ENCODE peak calls at places on chromosome 19, in four cellular contexts. One of them, this sample, is unnamed.

GRCh38 chr19:31659897-31660210 is 310.6 kb upstream of the TSHZ3 start:
- DNase-seq in A549: no peak
- DNase-seq in astrocyte: peak; percentile 70
- DNase-seq in neuronal stem cell: no peak
- DNase-seq in this sample: no peak

GRCh38 chr19:42176990-42177685 is 40.3 kb downstream of the DEDD2 start:
- DNase-seq in astrocyte: peak; percentile 72
- DNase-seq in neuronal stem cell: peak; percentile 83
- DNase-seq in A549: peak; percentile 90
- DNase-seq in this sample: peak; percentile 75

GRCh38 chr19:7287716-7288115 is 6.5 kb downstream of the INSR start:
- DNase-seq in astrocyte: no peak
- DNase-seq in A549: peak; percentile 17
- DNase-seq in neuronal stem cell: no peak
- DNase-seq in this sample: no peak

GRCh38 chr19:13095393-13095784 is 7.3 kb downstream of the LYL1 start:
- DNase-seq in astrocyte: no peak
- DNase-seq in A549: no peak
- DNase-seq in neuronal stem cell: no peak
- DNase-seq in this sample: no peak

GRCh38 chr19:3207466-3208242 is 16.8 kb upstream of the CELF5 start:
- DNase-seq in astrocyte: no peak
- DNase-seq in A549: no peak
- DNase-seq in neuronal stem cell: no peak
- DNase-seq in this sample: no peak

GRCh38 chr19:2627319-2627829 is 75.1 kb downstream of the GNG7 start:
- DNase-seq in astrocyte: peak; percentile 97
- DNase-seq in A549: peak; percentile 81
- DNase-seq in neuronal stem cell: no peak
- DNase-seq in this sample: peak; percentile 64

GRCh38 chr19:44587863-44588752 is 25.3 kb upstream of the IGSF23 start:
- DNase-seq in astrocyte: peak; percentile 95
- DNase-seq in neuronal stem cell: no peak
- DNase-seq in A549: peak; percentile 84
- DNase-seq in this sample: peak; percentile 99

GRCh38 chr19:5536337-5536894 is 31.3 kb downstream of the TINCR start:
- DNase-seq in astrocyte: peak; percentile 54
- DNase-seq in A549: peak; percentile 23
- DNase-seq in neuronal stem cell: peak; percentile 85
- DNase-seq in this sample: peak; percentile 63

GRCh38 chr19:18943465-18943864 is 2.4 kb upstream of the HOMER3 start:
- DNase-seq in neuronal stem cell: no peak
- DNase-seq in A549: no peak
- DNase-seq in astrocyte: no peak
- DNase-seq in this sample: no peak

GRCh38 chr19:10826236-10826635 is 9.8 kb downstream of the TMED1 start:
- DNase-seq in neuronal stem cell: no peak
- DNase-seq in A549: no peak
- DNase-seq in astrocyte: no peak
- DNase-seq in this sample: no peak

DNA sequence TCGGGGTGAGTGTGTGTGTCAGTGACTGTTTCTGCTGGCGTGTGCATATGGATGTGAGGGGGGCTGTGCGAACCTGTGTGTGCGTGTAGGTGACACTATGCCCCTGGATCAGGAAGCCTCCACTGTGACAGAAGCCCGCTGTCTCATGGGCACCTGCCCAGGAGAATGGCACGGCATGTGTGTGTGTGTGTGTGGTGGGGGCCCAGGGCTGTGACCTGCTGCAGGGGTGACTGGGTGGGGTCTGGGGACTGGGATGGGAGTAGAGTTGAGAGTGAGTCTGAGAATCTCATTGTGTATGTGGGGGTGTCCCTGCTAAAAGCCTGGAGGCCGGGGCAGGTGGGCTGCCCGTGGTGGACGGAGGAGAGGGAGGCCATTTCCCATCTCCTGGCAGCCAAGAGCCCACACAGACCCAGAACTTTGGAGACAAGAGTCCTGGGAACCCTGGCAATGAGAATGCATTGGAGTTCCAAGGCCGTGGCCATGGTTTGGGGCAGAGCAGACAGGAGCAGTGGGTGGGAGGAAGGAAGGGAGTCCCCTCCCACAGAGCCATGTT is 6.4 kb upstream of the TPM4 start:
- DNase-seq in astrocyte: no peak
- DNase-seq in neuronal stem cell: no peak
- DNase-seq in A549: no peak
- DNase-seq in this sample: no peak
- H3K9me3 ChIP-seq in astrocyte: no peaks in the 10 kb centered on the region
- H3K9me3 ChIP-seq in neuronal stem cell: no peaks in the 10 kb centered on the region
- H3K9me3 ChIP-seq in A549: no peaks in the 10 kb centered on the region
- H3K9me3 ChIP-seq in this sample: no peaks in the 10 kb centered on the region

GRCh38 chr19:27675771-27676170 is 1537.2 kb downstream of the UQCRFS1 start:
- DNase-seq in astrocyte: no peak
- DNase-seq in A549: no peak
- DNase-seq in neuronal stem cell: no peak
- DNase-seq in this sample: no peak

GRCh38 chr19:27676877-27677276 is 1536.1 kb downstream of the UQCRFS1 start:
- DNase-seq in astrocyte: no peak
- DNase-seq in A549: no peak
- DNase-seq in neuronal stem cell: no peak
- DNase-seq in this sample: no peak

GRCh38 chr19:27674701-27675100 is 1538.2 kb downstream of the UQCRFS1 start:
- DNase-seq in A549: no peak
- DNase-seq in astrocyte: no peak
- DNase-seq in neuronal stem cell: no peak
- DNase-seq in this sample: no peak

GRCh38 chr19:27673986-27674385 is 1539.0 kb downstream of the UQCRFS1 start:
- DNase-seq in astrocyte: no peak
- DNase-seq in A549: no peak
- DNase-seq in neuronal stem cell: no peak
- DNase-seq in this sample: no peak

GRCh38 chr19:27676334-27676733 is 1536.6 kb downstream of the UQCRFS1 start:
- DNase-seq in astrocyte: no peak
- DNase-seq in A549: no peak
- DNase-seq in neuronal stem cell: no peak
- DNase-seq in this sample: no peak
- H3K9me3 ChIP-seq in astrocyte: no peaks in the 10 kb centered on the region
- H3K9me3 ChIP-seq in A549: peaks cover 31% of the 10 kb centered on the region
- H3K9me3 ChIP-seq in neuronal stem cell: peaks cover 15% of the 10 kb centered on the region
- H3K9me3 ChIP-seq in this sample: no peaks in the 10 kb centered on the region

GRCh38 chr19:34961775-34962174 is 2.3 kb downstream of the ZNF792 start:
- DNase-seq in astrocyte: no peak
- DNase-seq in A549: no peak
- DNase-seq in neuronal stem cell: no peak
- DNase-seq in this sample: no peak

GRCh38 chr19:34960940-34961679 is 2.9 kb downstream of the ZNF792 start:
- DNase-seq in A549: no peak
- DNase-seq in neuronal stem cell: no peak
- DNase-seq in astrocyte: no peak
- DNase-seq in this sample: no peak

GRCh38 chr19:34959021-34959420 is 5.0 kb downstream of the ZNF792 start:
- DNase-seq in astrocyte: no peak
- DNase-seq in A549: no peak
- DNase-seq in neuronal stem cell: no peak
- DNase-seq in this sample: no peak

GRCh38 chr19:34960103-34960805 is 3.8 kb downstream of the ZNF792 start:
- DNase-seq in A549: no peak
- DNase-seq in neuronal stem cell: no peak
- DNase-seq in astrocyte: peak; percentile 93
- DNase-seq in this sample: no peak

GRCh38 chr19:34957830-34958751 is 5.9 kb downstream of the ZNF792 start:
- DNase-seq in A549: peak; percentile 53
- DNase-seq in neuronal stem cell: no peak
- DNase-seq in astrocyte: no peak
- DNase-seq in this sample: no peak
- H3K9me3 ChIP-seq in A549: peaks cover 94% of the 10 kb centered on the region
- H3K9me3 ChIP-seq in neuronal stem cell: peaks cover 39% of the 10 kb centered on the region
- H3K9me3 ChIP-seq in astrocyte: peaks cover 38% of the 10 kb centered on the region
- H3K9me3 ChIP-seq in this sample: peaks cover 32% of the 10 kb centered on the region

GRCh38 chr19:37148214-37148613 is 24.3 kb downstream of the ZNF585A start:
- DNase-seq in astrocyte: no peak
- DNase-seq in A549: no peak
- DNase-seq in neuronal stem cell: no peak
- DNase-seq in this sample: no peak
- H3K9me3 ChIP-seq in astrocyte: peaks cover 47% of the 10 kb centered on the region
- H3K9me3 ChIP-seq in A549: peaks cover 88% of the 10 kb centered on the region
- H3K9me3 ChIP-seq in neuronal stem cell: peaks cover 36% of the 10 kb centered on the region
- H3K9me3 ChIP-seq in this sample: peaks cover 21% of the 10 kb centered on the region

DNA sequence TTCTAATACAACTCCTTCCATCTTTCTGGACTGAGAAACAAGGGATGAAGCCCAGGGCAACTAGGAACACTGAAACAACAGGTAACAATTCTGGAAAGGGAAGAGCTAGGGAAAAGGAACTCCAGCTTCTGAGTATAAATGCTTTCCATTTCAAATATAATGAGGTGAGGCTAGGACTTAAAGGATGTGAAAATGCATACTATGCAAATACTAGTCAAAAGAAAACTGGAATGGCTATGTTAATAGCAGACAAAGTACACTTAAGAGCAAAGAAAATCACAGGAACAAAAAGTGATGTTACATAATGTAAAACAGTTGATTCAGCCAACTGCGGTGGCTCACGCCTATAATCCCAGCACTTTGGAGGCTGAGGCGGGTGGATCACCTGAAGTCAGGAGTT is 6.3 kb downstream of the SIGLEC14 start:
- DNase-seq in A549: no peak
- DNase-seq in neuronal stem cell: no peak
- DNase-seq in astrocyte: no peak
- DNase-seq in this sample: no peak
- H3K9me3 ChIP-seq in A549: peaks cover 21% of the 10 kb centered on the region
- H3K9me3 ChIP-seq in neuronal stem cell: peaks cover 30% of the 10 kb centered on the region
- H3K9me3 ChIP-seq in astrocyte: peaks cover 2% of the 10 kb centered on the region
- H3K9me3 ChIP-seq in this sample: no peaks in the 10 kb centered on the region

DNA sequence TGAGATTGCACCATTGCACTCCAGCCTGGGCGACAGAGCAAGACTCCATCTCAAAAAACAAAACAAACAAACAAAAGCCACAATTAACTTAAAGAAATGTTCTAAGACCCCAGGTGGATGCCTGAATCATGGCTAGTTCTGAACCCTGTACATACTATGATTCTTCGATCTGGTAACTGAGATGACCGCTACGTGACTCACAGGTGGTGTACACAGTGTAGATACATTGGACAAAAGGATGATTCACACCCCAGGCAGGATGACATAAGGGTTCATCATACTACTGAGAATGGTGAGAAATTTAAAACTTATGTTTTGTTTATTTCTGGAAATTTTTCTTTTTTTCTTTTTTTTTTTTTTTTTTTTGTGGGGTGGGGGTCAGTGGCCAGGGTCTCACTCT is 6.5 kb downstream of the ZNF426 start:
- DNase-seq in A549: peak; percentile 10
- DNase-seq in astrocyte: no peak
- DNase-seq in neuronal stem cell: no peak
- DNase-seq in this sample: no peak
- H3K9me3 ChIP-seq in A549: peaks cover 58% of the 10 kb centered on the region
- H3K9me3 ChIP-seq in astrocyte: peaks cover 71% of the 10 kb centered on the region
- H3K9me3 ChIP-seq in neuronal stem cell: peaks cover 68% of the 10 kb centered on the region
- H3K9me3 ChIP-seq in this sample: peaks cover 96% of the 10 kb centered on the region

This sample was measured in PC-9.